ENCODE peak calls at places on chromosomes 11 and 22, in four cellular contexts. J, U, X and S are unnamed samples.
A peak's percentile ranks its signal among the peaks of the same experiment; 100 is the strongest.

GRCh38 chr11:19508166-19508565 is 204.5 kb upstream of the NAV2 start:
- DNase-seq in U (peak; percentile 44), J (no peak), X (no peak), S (no peak)

GRCh38 chr11:65163684-65164083 is 6.3 kb upstream of the SPDYC start:
- DNase-seq in J (no peak), U (no peak), X (no peak), S (no peak)

GRCh38 chr11:113695207-113695606 is 10.9 kb downstream of the TMPRSS5 start:
- DNase-seq in X (no peak), J (no peak), U (no peak), S (no peak)

GRCh38 chr11:109547356-109548027 is 125.5 kb downstream of the C11orf87 start:
- DNase-seq in U (peak; percentile 44), X (peak; percentile 91), J (peak; percentile 90), S (peak; percentile 23)

GRCh38 chr11:1327064-1327460 is 17.6 kb upstream of the TOLLIP start:
- DNase-seq in U (no peak), X (no peak), J (no peak), S (no peak)

GRCh38 chr11:18065572-18065971 is 19.5 kb upstream of the TPH1 start:
- DNase-seq in X (no peak), J (no peak), U (peak; percentile 18), S (no peak)

GRCh38 chr11:17544181-17544622 is at the start of gene USH1C:
- DNase-seq in J (no peak), X (no peak), U (peak; percentile 46), S (no peak)

GRCh38 chr11:128240546-128240945 is 346.8 kb downstream of the ETS1 start:
- DNase-seq in U (no peak), X (peak; percentile 73), J (peak; percentile 71), S (no peak)

GRCh38 chr11:74465291-74465708 is 2.0 kb downstream of the KCNE3 start:
- DNase-seq in X (no peak), U (no peak), J (no peak), S (no peak)

GRCh38 chr11:117621226-117621625 is 175.8 kb downstream of the DSCAML1 start:
- DNase-seq in J (no peak), X (no peak), U (no peak), S (peak; percentile 4)

GRCh38 chr22:40928657-40929056 is 22.5 kb upstream of the RBX1 start:
- DNase-seq in U (no peak), J (no peak), X (no peak), S (no peak)

GRCh38 chr11:67353317-67354313 is at the start of gene POLD4:
- DNase-seq in J (peak; percentile 87), U (peak; percentile 95), X (peak; percentile 95), S (peak; percentile 92)

GRCh38 chr11:60985991-60986915 is 14.8 kb downstream of the CD6 start:
- DNase-seq in U (peak; percentile 66), X (peak; percentile 51), J (peak; percentile 38), S (peak; percentile 40)

GRCh38 chr11:119832536-119832935 is 103.5 kb upstream of the NECTIN1 start:
- DNase-seq in U (no peak), X (peak; percentile 42), J (peak; percentile 22), S (no peak)

GRCh38 chr11:65538232-65538914 is 13.5 kb downstream of the SCYL1 start:
- DNase-seq in U (no peak), J (no peak), X (no peak), S (no peak)

GRCh38 chr11:33769542-33769941 is 4.8 kb downstream of the FBXO3 start:
- DNase-seq in J (no peak), U (peak; percentile 73), X (peak; percentile 13), S (no peak)

GRCh38 chr11:100397401-100397800 is 289.7 kb upstream of the ARHGAP42 start:
- DNase-seq in U (no peak), X (no peak), J (no peak), S (no peak)

GRCh38 chr22:18111759-18112330 is 1.2 kb downstream of the TUBA8 start:
- DNase-seq in X (no peak), U (no peak), J (no peak), S (no peak)

GRCh38 chr11:122007611-122008071 is 108.4 kb downstream of the BLID start:
- DNase-seq in J (peak; percentile 50), U (no peak), X (peak; percentile 55), S (no peak)

GRCh38 chr22:29269731-29270474 is 1.8 kb downstream of the EWSR1 start:
- DNase-seq in X (peak; percentile 20), J (no peak), U (no peak), S (no peak)

GRCh38 chr11:64659417-64660144 is 63.4 kb downstream of the NRXN2 start:
- DNase-seq in U (peak; percentile 76), X (peak; percentile 90), J (peak; percentile 84), S (peak; percentile 98)

GRCh38 chr11:126307706-126308105 is 3.8 kb downstream of the DCPS start:
- DNase-seq in J (peak; percentile 31), U (no peak), X (peak; percentile 39), S (peak; percentile 46)

GRCh38 chr11:61138940-61139339 is 22.3 kb downstream of the VPS37C start:
- DNase-seq in J (peak; percentile 88), X (peak; percentile 90), U (no peak), S (no peak)

GRCh38 chr11:12963789-12964536 is 45.2 kb upstream of the RASSF10 start:
- DNase-seq in J (no peak), X (peak; percentile 37), U (peak; percentile 84), S (peak; percentile 27)

GRCh38 chr11:19988598-19988997 is 171.7 kb downstream of the DBX1 start:
- DNase-seq in X (peak; percentile 97), U (no peak), J (peak; percentile 95), S (peak; percentile 86)

GRCh38 chr11:2837096-2837601 is 48.4 kb downstream of the CDKN1C start:
- DNase-seq in U (peak; percentile 12), J (no peak), X (no peak), S (peak; percentile 67)

GRCh38 chr11:35927730-35928129 is 16.1 kb upstream of the LDLRAD3 start:
- DNase-seq in X (peak; percentile 63), J (peak; percentile 51), U (peak; percentile 91), S (no peak)

GRCh38 chr11:117062503-117062902 is 35.7 kb downstream of the SIK3 start:
- DNase-seq in X (no peak), U (no peak), J (no peak), S (no peak)

GRCh38 chr11:72534859-72535547 is 100.7 kb upstream of the CLPB start:
- DNase-seq in X (peak; percentile 41), J (peak; percentile 30), U (no peak), S (peak; percentile 48)
- TF ChIP-seq CTCF in X (peak; percentile 7), J (no peak), U (no peak), S (peak; percentile 62)

GRCh38 chr22:44444341-44445306 is 53.4 kb downstream of the RTL6 start:
- DNase-seq in X (no peak), J (no peak), U (no peak), S (no peak)
- TF ChIP-seq CTCF in X (peak; percentile 22), J (no peak), U (no peak), S (peak; percentile 62)

GRCh38 chr11:21514298-21514697 is 678.6 kb upstream of the ANO5 start:
- DNase-seq in J (no peak), X (no peak), U (no peak), S (no peak)

GRCh38 chr11:21511835-21512440 is 680.9 kb upstream of the ANO5 start:
- DNase-seq in J (peak; percentile 8), X (peak; percentile 27), U (peak; percentile 36), S (peak; percentile 7)
- TF ChIP-seq CTCF in J (peak; percentile 57), X (no peak), U (peak; percentile 50), S (peak; percentile 54)

GRCh38 chr22:19745155-19746133 is 15.1 kb upstream of the TBX1 start:
- DNase-seq in J (no peak), U (no peak), X (no peak), S (no peak)
- TF ChIP-seq CTCF in J (no peak), U (no peak), X (no peak), S (no peak)

GRCh38 chr22:23386245-23386631 is 193.9 kb downstream of the IGLL1 start:
- DNase-seq in U (no peak), X (no peak), J (no peak), S (no peak)
- TF ChIP-seq CTCF in U (peak; percentile 63), X (no peak), J (no peak), S (peak; percentile 70)

DNA sequence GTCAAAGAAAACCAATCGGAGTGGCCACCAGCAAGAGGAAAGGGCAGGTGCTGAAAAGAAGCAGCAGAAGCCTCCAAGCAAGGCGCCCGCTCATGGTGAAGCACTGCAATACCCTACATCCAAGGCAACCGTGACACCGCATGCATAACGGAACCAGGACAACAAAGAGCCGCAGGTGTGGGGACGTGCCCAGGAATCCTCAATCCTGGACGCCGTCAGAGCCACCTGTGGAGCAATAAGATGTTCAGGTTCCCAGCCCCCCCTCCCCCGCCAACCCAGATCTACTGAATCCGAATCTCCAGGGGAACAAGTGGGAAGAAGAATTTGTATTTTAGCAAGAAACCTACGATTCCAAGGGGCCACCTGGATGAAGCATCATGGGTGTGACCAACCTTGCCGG is 70.8 kb downstream of the SHANK2 start:
- DNase-seq in X (no peak), U (no peak), J (no peak), S (no peak)
- TF ChIP-seq CTCF in X (no peak), U (no peak), J (no peak), S (no peak)